ENCODE peak calls at places on chromosomes 12 and 14, in four cellular contexts. One of them, this sample, is unnamed.

GRCh38 chr12:54603872-54604271 is 15.4 kb upstream of the PPP1R1A start:
- DNase-seq in stimulated activated CD4-positive, alpha-beta T cell treated with anti-CD3 and anti-CD28 coated beads, Interleukin-1b, Interleukin-23, amount 100 ng/mL, for 1 hour: no peak
- DNase-seq in A549: no peak
- DNase-seq in fibroblast of the aortic adventitia: no peak
- DNase-seq in this sample: no peak

GRCh38 chr12:103881261-103881660 is 40.2 kb upstream of the NT5DC3 start:
- DNase-seq in A549: no peak
- DNase-seq in stimulated activated CD4-positive, alpha-beta T cell treated with anti-CD3 and anti-CD28 coated beads, Interleukin-1b, Interleukin-23, amount 100 ng/mL, for 1 hour: no peak
- DNase-seq in fibroblast of the aortic adventitia: no peak
- DNase-seq in this sample: no peak

GRCh38 chr14:98548071-98548686 is 723.8 kb downstream of the BCL11B start:
- DNase-seq in fibroblast of the aortic adventitia: no peak
- DNase-seq in stimulated activated CD4-positive, alpha-beta T cell treated with anti-CD3 and anti-CD28 coated beads, Interleukin-1b, Interleukin-23, amount 100 ng/mL, for 1 hour: no peak
- DNase-seq in A549: no peak
- DNase-seq in this sample: peak

GRCh38 chr12:14167005-14167628 is 185.7 kb upstream of the GRIN2B start:
- DNase-seq in fibroblast of the aortic adventitia: peak
- DNase-seq in A549: peak
- DNase-seq in stimulated activated CD4-positive, alpha-beta T cell treated with anti-CD3 and anti-CD28 coated beads, Interleukin-1b, Interleukin-23, amount 100 ng/mL, for 1 hour: no peak
- DNase-seq in this sample: peak

GRCh38 chr14:76053576-76054369 is 68.2 kb downstream of the IFT43 start:
- DNase-seq in stimulated activated CD4-positive, alpha-beta T cell treated with anti-CD3 and anti-CD28 coated beads, Interleukin-1b, Interleukin-23, amount 100 ng/mL, for 1 hour: no peak
- DNase-seq in fibroblast of the aortic adventitia: no peak
- DNase-seq in A549: no peak
- DNase-seq in this sample: peak

GRCh38 chr12:15819644-15820437 is 30.7 kb upstream of the EPS8 start:
- DNase-seq in A549: no peak
- DNase-seq in stimulated activated CD4-positive, alpha-beta T cell treated with anti-CD3 and anti-CD28 coated beads, Interleukin-1b, Interleukin-23, amount 100 ng/mL, for 1 hour: no peak
- DNase-seq in fibroblast of the aortic adventitia: no peak
- DNase-seq in this sample: no peak

GRCh38 chr12:108066583-108067234 is 62.4 kb upstream of the WSCD2 start:
- DNase-seq in fibroblast of the aortic adventitia: no peak
- DNase-seq in stimulated activated CD4-positive, alpha-beta T cell treated with anti-CD3 and anti-CD28 coated beads, Interleukin-1b, Interleukin-23, amount 100 ng/mL, for 1 hour: no peak
- DNase-seq in A549: no peak
- DNase-seq in this sample: no peak

GRCh38 chr12:123532808-123533649 is 490 bp downstream of the RILPL1 start:
- DNase-seq in A549: peak
- DNase-seq in fibroblast of the aortic adventitia: peak
- DNase-seq in stimulated activated CD4-positive, alpha-beta T cell treated with anti-CD3 and anti-CD28 coated beads, Interleukin-1b, Interleukin-23, amount 100 ng/mL, for 1 hour: no peak
- DNase-seq in this sample: peak

GRCh38 chr14:54722791-54723432 is 156.0 kb downstream of the SAMD4A start:
- DNase-seq in fibroblast of the aortic adventitia: peak
- DNase-seq in A549: peak
- DNase-seq in stimulated activated CD4-positive, alpha-beta T cell treated with anti-CD3 and anti-CD28 coated beads, Interleukin-1b, Interleukin-23, amount 100 ng/mL, for 1 hour: no peak
- DNase-seq in this sample: peak

GRCh38 chr14:89870335-89870734 is 84.2 kb downstream of the EFCAB11 start:
- DNase-seq in A549: no peak
- DNase-seq in fibroblast of the aortic adventitia: peak
- DNase-seq in stimulated activated CD4-positive, alpha-beta T cell treated with anti-CD3 and anti-CD28 coated beads, Interleukin-1b, Interleukin-23, amount 100 ng/mL, for 1 hour: no peak
- DNase-seq in this sample: peak

GRCh38 chr12:4176168-4176567 is 97.4 kb upstream of the CCND2 start:
- DNase-seq in fibroblast of the aortic adventitia: no peak
- DNase-seq in stimulated activated CD4-positive, alpha-beta T cell treated with anti-CD3 and anti-CD28 coated beads, Interleukin-1b, Interleukin-23, amount 100 ng/mL, for 1 hour: no peak
- DNase-seq in A549: no peak
- DNase-seq in this sample: no peak

GRCh38 chr12:98439471-98440164 is 75.8 kb upstream of the TMPO start:
- DNase-seq in A549: no peak
- DNase-seq in fibroblast of the aortic adventitia: peak
- DNase-seq in stimulated activated CD4-positive, alpha-beta T cell treated with anti-CD3 and anti-CD28 coated beads, Interleukin-1b, Interleukin-23, amount 100 ng/mL, for 1 hour: no peak
- DNase-seq in this sample: no peak

GRCh38 chr14:50347521-50347920 is 35.4 kb downstream of the DMAC2L start:
- DNase-seq in fibroblast of the aortic adventitia: peak
- DNase-seq in stimulated activated CD4-positive, alpha-beta T cell treated with anti-CD3 and anti-CD28 coated beads, Interleukin-1b, Interleukin-23, amount 100 ng/mL, for 1 hour: no peak
- DNase-seq in A549: no peak
- DNase-seq in this sample: peak

GRCh38 chr12:92533280-92533890 is 169.4 kb upstream of the PLEKHG7 start:
- DNase-seq in fibroblast of the aortic adventitia: peak
- DNase-seq in A549: no peak
- DNase-seq in stimulated activated CD4-positive, alpha-beta T cell treated with anti-CD3 and anti-CD28 coated beads, Interleukin-1b, Interleukin-23, amount 100 ng/mL, for 1 hour: no peak
- DNase-seq in this sample: no peak

GRCh38 chr12:129393357-129393937 is 510.4 kb downstream of the TMEM132D start:
- DNase-seq in stimulated activated CD4-positive, alpha-beta T cell treated with anti-CD3 and anti-CD28 coated beads, Interleukin-1b, Interleukin-23, amount 100 ng/mL, for 1 hour: no peak
- DNase-seq in fibroblast of the aortic adventitia: no peak
- DNase-seq in A549: no peak
- DNase-seq in this sample: no peak

GRCh38 chr14:23513005-23513412 is 38.6 kb downstream of the ZFHX2 start:
- DNase-seq in fibroblast of the aortic adventitia: no peak
- DNase-seq in stimulated activated CD4-positive, alpha-beta T cell treated with anti-CD3 and anti-CD28 coated beads, Interleukin-1b, Interleukin-23, amount 100 ng/mL, for 1 hour: no peak
- DNase-seq in A549: no peak
- DNase-seq in this sample: no peak

GRCh38 chr12:50764861-50765324 is 992 bp downstream of the ATF1 start:
- DNase-seq in stimulated activated CD4-positive, alpha-beta T cell treated with anti-CD3 and anti-CD28 coated beads, Interleukin-1b, Interleukin-23, amount 100 ng/mL, for 1 hour: no peak
- DNase-seq in A549: peak
- DNase-seq in fibroblast of the aortic adventitia: peak
- DNase-seq in this sample: peak

GRCh38 chr12:104426926-104427546 is 29.7 kb upstream of the CHST11 start:
- DNase-seq in stimulated activated CD4-positive, alpha-beta T cell treated with anti-CD3 and anti-CD28 coated beads, Interleukin-1b, Interleukin-23, amount 100 ng/mL, for 1 hour: no peak
- DNase-seq in fibroblast of the aortic adventitia: peak
- DNase-seq in A549: no peak
- DNase-seq in this sample: peak

GRCh38 chr12:126879820-126880219 is 1387.2 kb upstream of the TMEM132C start:
- DNase-seq in stimulated activated CD4-positive, alpha-beta T cell treated with anti-CD3 and anti-CD28 coated beads, Interleukin-1b, Interleukin-23, amount 100 ng/mL, for 1 hour: no peak
- DNase-seq in A549: no peak
- DNase-seq in fibroblast of the aortic adventitia: no peak
- DNase-seq in this sample: no peak

GRCh38 chr12:59119676-59120075 is 199.4 kb upstream of the LRIG3 start:
- DNase-seq in stimulated activated CD4-positive, alpha-beta T cell treated with anti-CD3 and anti-CD28 coated beads, Interleukin-1b, Interleukin-23, amount 100 ng/mL, for 1 hour: no peak
- DNase-seq in A549: no peak
- DNase-seq in fibroblast of the aortic adventitia: peak
- DNase-seq in this sample: peak

GRCh38 chr14:53955671-53956426 is 776 bp downstream of the BMP4 start:
- DNase-seq in A549: no peak
- DNase-seq in fibroblast of the aortic adventitia: peak
- DNase-seq in stimulated activated CD4-positive, alpha-beta T cell treated with anti-CD3 and anti-CD28 coated beads, Interleukin-1b, Interleukin-23, amount 100 ng/mL, for 1 hour: no peak
- DNase-seq in this sample: peak

GRCh38 chr12:100794441-100795192 is at the start of gene ANO4:
- DNase-seq in stimulated activated CD4-positive, alpha-beta T cell treated with anti-CD3 and anti-CD28 coated beads, Interleukin-1b, Interleukin-23, amount 100 ng/mL, for 1 hour: no peak
- DNase-seq in fibroblast of the aortic adventitia: peak
- DNase-seq in A549: no peak
- DNase-seq in this sample: no peak

GRCh38 chr12:122064780-122065588 is 13.6 kb upstream of the MLXIP start:
- DNase-seq in fibroblast of the aortic adventitia: peak
- DNase-seq in A549: no peak
- DNase-seq in stimulated activated CD4-positive, alpha-beta T cell treated with anti-CD3 and anti-CD28 coated beads, Interleukin-1b, Interleukin-23, amount 100 ng/mL, for 1 hour: no peak
- DNase-seq in this sample: peak

GRCh38 chr14:99531221-99532096 is 50.2 kb downstream of the CCNK start:
- DNase-seq in A549: no peak
- DNase-seq in stimulated activated CD4-positive, alpha-beta T cell treated with anti-CD3 and anti-CD28 coated beads, Interleukin-1b, Interleukin-23, amount 100 ng/mL, for 1 hour: no peak
- DNase-seq in fibroblast of the aortic adventitia: peak
- DNase-seq in this sample: no peak

GRCh38 chr12:120479458-120479857 is 9.9 kb upstream of the SRSF9 start:
- DNase-seq in fibroblast of the aortic adventitia: no peak
- DNase-seq in stimulated activated CD4-positive, alpha-beta T cell treated with anti-CD3 and anti-CD28 coated beads, Interleukin-1b, Interleukin-23, amount 100 ng/mL, for 1 hour: no peak
- DNase-seq in A549: no peak
- DNase-seq in this sample: peak

This sample was measured in epithelial cell of esophagus.